ENCODE peak calls at places on chromosomes 4 and X, in five cellular contexts. E is GM23338, U is astrocyte of the spinal cord, P is cardiac muscle cell, F is heart left ventricle. Q is an unnamed sample.

GRCh38 chrX:46597774-46598173 is 24.2 kb downstream of the CHST7 start:
- DNase-seq in E (no peak), U (no peak), P (no peak), F (no peak), Q (no peak)

GRCh38 chr4:48779095-48779997 is 733 bp downstream of the FRYL start:
- DNase-seq in E (peak), U (peak), P (peak), F (peak), Q (no peak)

GRCh38 chr4:69025999-69026387 is 70.3 kb upstream of the UGT2B7 start:
- DNase-seq in E (no peak), U (no peak), P (no peak), F (no peak), Q (no peak)

GRCh38 chrX:77597090-77597489 is 149.9 kb downstream of the FGF16 start:
- DNase-seq in E (peak), U (peak), P (peak), F (no peak), Q (no peak)

GRCh38 chrX:76148753-76149152 is 24.1 kb upstream of the PBDC1 start:
- DNase-seq in E (peak), U (peak), P (peak), F (peak), Q (no peak)

GRCh38 chrX:148823986-148824385 is 323.6 kb downstream of the AFF2 start:
- DNase-seq in E (no peak), U (no peak), P (no peak), F (no peak), Q (no peak)

GRCh38 chr4:95124906-95125504 is 367.2 kb downstream of the BMPR1B start:
- DNase-seq in E (peak), U (peak), P (peak), F (no peak), Q (peak)

GRCh38 chr4:15906024-15906443 is 32.5 kb downstream of the FGFBP1 start:
- DNase-seq in E (peak), U (no peak), P (no peak), F (peak), Q (no peak)

GRCh38 chr4:89434364-89434988 is 126.9 kb upstream of the GPRIN3 start:
- DNase-seq in E (peak), U (peak), P (peak), F (no peak), Q (no peak)

GRCh38 chr4:101331017-101331416 is 16.3 kb downstream of the PPP3CA start:
- DNase-seq in E (no peak), U (no peak), P (no peak), F (no peak), Q (no peak)

GRCh38 chr4:81913427-81913878 is 441.7 kb upstream of the RASGEF1B start:
- DNase-seq in E (peak), U (peak), P (peak), F (peak), Q (peak)

GRCh38 chr4:86926428-86927086 is 8.3 kb upstream of the AFF1 start:
- DNase-seq in E (no peak), U (no peak), P (no peak), F (no peak), Q (no peak)

GRCh38 chrX:153929576-153929975 is 3.5 kb upstream of the ARHGAP4 start:
- DNase-seq in E (no peak), U (no peak), P (no peak), F (no peak), Q (no peak)

GRCh38 chr4:76430519-76431388 is 4.3 kb upstream of the SHROOM3 start:
- DNase-seq in E (peak), U (peak), P (peak), F (no peak), Q (peak)

GRCh38 chr4:76429636-76430035 is 5.4 kb upstream of the SHROOM3 start:
- DNase-seq in E (no peak), U (no peak), P (no peak), F (no peak), Q (no peak)

GRCh38 chr4:76420311-76420710 is 630 bp downstream of the CCDC158 start:
- DNase-seq in E (peak), U (no peak), P (peak), F (no peak), Q (no peak)

GRCh38 chr4:76420901-76421581 is at the start of gene CCDC158:
- DNase-seq in E (peak), U (no peak), P (peak), F (no peak), Q (no peak)

GRCh38 chr4:76426272-76426671 is 5.3 kb upstream of the CCDC158 start:
- DNase-seq in E (peak), U (no peak), P (peak), F (no peak), Q (no peak)
- H3K4me3 ChIP-seq in E (no peak), U (no peak), P (no peak), F (no peak), Q (no peak)

GRCh38 chr4:185054876-185055275 is 36.6 kb downstream of the HELT start:
- DNase-seq in E (no peak), U (no peak), P (no peak), F (no peak), Q (no peak)
- H3K4me3 ChIP-seq in E (peak), U (no peak), P (no peak), F (no peak), Q (no peak)

GRCh38 chr4:74932832-74933561 is at the start of gene PARM1:
- DNase-seq in E (peak), U (peak), P (peak), F (peak), Q (peak)

GRCh38 chr4:74934016-74934821 is 1.3 kb downstream of the PARM1 start:
- DNase-seq in E (peak), U (peak), P (peak), F (peak), Q (no peak)

GRCh38 chr4:74934822-74935326 is 2.0 kb downstream of the PARM1 start:
- DNase-seq in E (peak), U (no peak), P (no peak), F (peak), Q (no peak)

GRCh38 chr4:74932010-74932409 is 906 bp upstream of the PARM1 start:
- DNase-seq in E (no peak), U (no peak), P (no peak), F (no peak), Q (no peak)

GRCh38 chr4:74933562-74934015 is 673 bp downstream of the PARM1 start:
- DNase-seq in E (peak), U (peak), P (peak), F (peak), Q (no peak)
- H3K4me3 ChIP-seq in E (peak), U (peak), P (peak), F (peak), Q (no peak)

DNA sequence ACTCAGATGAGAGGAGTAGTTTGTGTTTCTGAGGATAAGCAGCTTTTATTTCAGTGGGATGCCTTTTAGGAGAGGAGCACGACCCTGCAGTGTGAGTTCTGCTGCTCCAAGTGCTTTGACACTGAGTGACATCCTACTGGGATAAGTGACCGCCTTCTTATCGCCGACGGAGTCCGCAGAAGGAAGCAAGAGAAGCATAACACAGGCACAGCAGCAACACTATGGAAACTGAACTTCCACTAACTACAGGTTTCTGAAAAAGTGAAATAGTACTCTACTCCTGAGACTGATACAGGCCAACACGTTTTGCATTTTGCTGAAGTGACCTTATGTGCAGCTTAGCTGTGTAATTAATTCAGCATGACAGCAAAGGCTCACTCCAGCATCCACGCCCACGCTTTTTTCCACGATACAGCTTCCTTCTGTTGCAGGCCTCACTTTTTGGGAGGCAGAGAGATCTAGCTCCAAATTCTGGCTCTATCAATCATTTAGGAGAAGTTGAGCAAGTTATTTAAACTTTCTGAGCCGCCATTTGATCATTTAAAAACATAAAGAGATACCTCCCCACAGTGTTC is 160.4 kb downstream of the AFAP1 start:
- DNase-seq in E (no peak), U (no peak), P (peak), F (no peak), Q (no peak)
- H3K4me3 ChIP-seq in E (no peak), U (no peak), P (no peak), F (peak), Q (no peak)